ENCODE peak calls at places on chromosomes 13 and 19, in seven cellular contexts. G, I, B, E, X, M and T are unnamed samples.

GRCh38 chr19:29576761-29577661 is 29.1 kb upstream of the POP4 start:
- DNase-seq in B (no peak), G (no peak), M (peak), E (peak), X (no peak), I (no peak), T (peak)

GRCh38 chr13:37984357-37984756 is 114.8 kb upstream of the TRPC4 start:
- DNase-seq in M (no peak), I (no peak), X (no peak), G (no peak), B (no peak), E (no peak), T (no peak)

GRCh38 chr19:39296055-39296645 is at the start of gene IFNL1:
- DNase-seq in B (no peak), E (no peak), M (peak), X (no peak), G (no peak), I (no peak), T (peak)

GRCh38 chr19:48391100-48392005 is at the start of gene KDELR1:
- DNase-seq in M (peak), X (peak), I (peak), E (peak), G (peak), B (peak), T (peak)

GRCh38 chr19:14722127-14722526 is 32.3 kb downstream of the ZNF333 start:
- DNase-seq in X (no peak), B (no peak), E (no peak), M (no peak), I (no peak), G (no peak), T (no peak)

GRCh38 chr19:53982611-53983010 is 8.8 kb upstream of the CACNG6 start:
- DNase-seq in G (no peak), E (no peak), I (no peak), B (no peak), X (no peak), M (no peak), T (no peak)

GRCh38 chr19:11580665-11581418 is 3.4 kb upstream of the ACP5 start:
- DNase-seq in M (no peak), B (no peak), G (no peak), I (no peak), E (no peak), X (no peak), T (peak)

GRCh38 chr19:31676271-31677004 is 327.2 kb upstream of the TSHZ3 start:
- DNase-seq in X (no peak), B (no peak), I (no peak), E (no peak), G (no peak), M (peak), T (no peak)

GRCh38 chr13:48223016-48223385 is 10.0 kb upstream of the ITM2B start:
- DNase-seq in I (no peak), X (no peak), G (no peak), B (no peak), M (no peak), E (no peak), T (no peak)

GRCh38 chr19:40363128-40363527 is 14.6 kb downstream of the PLD3 start:
- DNase-seq in E (no peak), G (no peak), X (no peak), M (no peak), B (no peak), I (no peak), T (peak)

GRCh38 chr13:77918391-77919261 is at the start of gene EDNRB:
- DNase-seq in M (peak), I (no peak), E (no peak), B (peak), X (peak), G (peak), T (peak)

GRCh38 chr13:51577690-51578089 is 6.6 kb upstream of the WDFY2 start:
- DNase-seq in X (no peak), E (no peak), M (peak), I (no peak), B (no peak), G (no peak), T (no peak)

GRCh38 chr13:42594577-42595571 is 20.9 kb downstream of the TNFSF11 start:
- DNase-seq in E (peak), X (peak), B (peak), G (peak), M (peak), I (peak), T (peak)

GRCh38 chr13:22967669-22968068 is 213.1 kb upstream of the SGCG start:
- DNase-seq in G (no peak), M (no peak), I (no peak), X (no peak), E (no peak), B (no peak), T (no peak)

GRCh38 chr13:30071890-30072817 is 221.7 kb upstream of the UBL3 start:
- DNase-seq in B (peak), M (peak), X (no peak), G (no peak), I (no peak), E (no peak), T (no peak)

GRCh38 chr19:20367811-20368294 is 197.7 kb downstream of the ZNF737 start:
- DNase-seq in I (no peak), G (no peak), X (no peak), B (no peak), M (no peak), E (no peak), T (peak)